ENCODE peak calls at places on chromosomes 16 and 17, in ten cellular contexts. R is fibroblast of the aortic adventitia, I is choroid plexus epithelial cell, F is fibroblast of mammary gland, Q is mucosa of descending colon, C is HCT116, K is fibroblast of villous mesenchyme, L is esophagus squamous epithelium, P is thoracic aorta, D is ovary. J is an unnamed sample.

GRCh38 chr17:20085283-20085875 is 76.2 kb downstream of the SPECC1 start:
- DNase-seq in R (peak), I (no peak), F (peak), Q (no peak), C (no peak), K (no peak), L (no peak), P (no peak), D (no peak), J (no peak)

GRCh38 chr17:40828454-40829039 is 6.1 kb upstream of the KRT10 start:
- DNase-seq in R (peak), I (peak), F (no peak), Q (no peak), C (no peak), K (no peak), L (no peak), P (no peak), D (no peak), J (no peak)

GRCh38 chr16:16006650-16007049 is 57.2 kb downstream of the ABCC1 start:
- DNase-seq in R (no peak), I (no peak), F (no peak), Q (no peak), C (no peak), K (no peak), L (no peak), P (no peak), D (no peak), J (no peak)

GRCh38 chr17:17778308-17779014 is 58.3 kb downstream of the SREBF1 start:
- DNase-seq in R (peak), I (peak), F (peak), Q (peak), C (no peak), K (peak), L (no peak), P (no peak), D (peak), J (peak)

GRCh38 chr16:85164838-85165516 is 52.7 kb upstream of the CIBAR2 start:
- DNase-seq in R (no peak), I (no peak), F (no peak), Q (no peak), C (no peak), K (no peak), L (no peak), P (no peak), D (peak), J (no peak)

GRCh38 chr17:12512712-12513355 is 152.9 kb upstream of the MYOCD start:
- DNase-seq in R (peak), I (peak), F (peak), Q (no peak), C (no peak), K (peak), L (no peak), P (no peak), D (no peak), J (no peak)

GRCh38 chr16:81321039-81321438 is 6.3 kb downstream of the GAN start:
- DNase-seq in R (no peak), I (peak), F (no peak), Q (no peak), C (no peak), K (no peak), L (no peak), P (no peak), D (no peak), J (no peak)

GRCh38 chr16:50323335-50324011 is 45.3 kb downstream of the BRD7 start:
- DNase-seq in R (peak), I (peak), F (peak), Q (peak), C (peak), K (peak), L (no peak), P (no peak), D (no peak), J (no peak)

GRCh38 chr17:74165811-74166365 is 37.6 kb upstream of the RPL38 start:
- DNase-seq in R (no peak), I (no peak), F (no peak), Q (no peak), C (no peak), K (no peak), L (no peak), P (no peak), D (no peak), J (no peak)

GRCh38 chr17:17783825-17784598 is 52.8 kb downstream of the SREBF1 start:
- DNase-seq in R (peak), I (peak), F (peak), Q (peak), C (no peak), K (peak), L (no peak), P (no peak), D (peak), J (peak)

GRCh38 chr16:88320947-88321634 is 61.7 kb upstream of the ZNF469 start:
- DNase-seq in R (no peak), I (peak), F (no peak), Q (no peak), C (peak), K (no peak), L (no peak), P (no peak), D (no peak), J (no peak)

GRCh38 chr16:87570938-87571867 is 31.1 kb upstream of the JPH3 start:
- DNase-seq in R (peak), I (peak), F (peak), Q (peak), C (peak), K (peak), L (no peak), P (peak), D (peak), J (peak)

GRCh38 chr17:39212200-39212810 is 12.2 kb downstream of the RPL19 start:
- DNase-seq in R (no peak), I (no peak), F (no peak), Q (no peak), C (no peak), K (no peak), L (no peak), P (no peak), D (no peak), J (no peak)

GRCh38 chr16:71762186-71762585 is 37.7 kb upstream of the PHLPP2 start:
- DNase-seq in R (peak), I (peak), F (peak), Q (no peak), C (no peak), K (peak), L (no peak), P (no peak), D (no peak), J (no peak)

GRCh38 chr17:69012895-69013805 is 47.6 kb downstream of the ABCA9 start:
- DNase-seq in R (peak), I (peak), F (peak), Q (no peak), C (no peak), K (peak), L (no peak), P (no peak), D (no peak), J (no peak)

GRCh38 chr17:57406131-57406980 is 150.0 kb downstream of the MSI2 start:
- DNase-seq in R (peak), I (peak), F (no peak), Q (no peak), C (no peak), K (peak), L (no peak), P (no peak), D (peak), J (peak)

GRCh38 chr17:66523378-66524174 is 221.2 kb downstream of the PRKCA start:
- DNase-seq in R (no peak), I (peak), F (peak), Q (peak), C (no peak), K (peak), L (no peak), P (no peak), D (no peak), J (no peak)

GRCh38 chr17:76532072-76532651 is 5.3 kb downstream of the CYGB start:
- DNase-seq in R (peak), I (no peak), F (peak), Q (no peak), C (no peak), K (no peak), L (no peak), P (no peak), D (no peak), J (no peak)

GRCh38 chr16:86827521-86827920 is 249.2 kb downstream of the FOXL1 start:
- DNase-seq in R (no peak), I (no peak), F (no peak), Q (no peak), C (no peak), K (no peak), L (no peak), P (no peak), D (no peak), J (no peak)

GRCh38 chr17:6569391-6570302 is 13.3 kb upstream of the PITPNM3 start:
- DNase-seq in R (no peak), I (peak), F (no peak), Q (no peak), C (no peak), K (no peak), L (no peak), P (no peak), D (no peak), J (no peak)

GRCh38 chr17:78357687-78358537 is 2.0 kb downstream of the SOCS3 start:
- DNase-seq in R (no peak), I (peak), F (no peak), Q (no peak), C (no peak), K (no peak), L (no peak), P (no peak), D (no peak), J (no peak)

GRCh38 chr17:44970136-44970737 is 2.1 kb upstream of the C1QL1 start:
- DNase-seq in R (no peak), I (peak), F (peak), Q (peak), C (no peak), K (peak), L (no peak), P (no peak), D (peak), J (peak)

GRCh38 chr17:62898239-62898864 is 67.7 kb upstream of the TANC2 start:
- DNase-seq in R (peak), I (peak), F (peak), Q (no peak), C (no peak), K (peak), L (no peak), P (no peak), D (peak), J (no peak)

GRCh38 chr16:69190046-69190588 is 3.2 kb downstream of the SNTB2 start:
- DNase-seq in R (no peak), I (no peak), F (no peak), Q (no peak), C (no peak), K (no peak), L (no peak), P (no peak), D (no peak), J (no peak)

GRCh38 chr16:51967566-51967965 is 579.4 kb downstream of the TOX3 start:
- DNase-seq in R (no peak), I (no peak), F (no peak), Q (no peak), C (no peak), K (no peak), L (no peak), P (no peak), D (no peak), J (no peak)

GRCh38 chr17:8188408-8188839 is 1.6 kb downstream of the BORCS6 start:
- DNase-seq in R (no peak), I (no peak), F (no peak), Q (peak), C (no peak), K (no peak), L (no peak), P (no peak), D (no peak), J (no peak)

GRCh38 chr17:75250009-75250471 is 11.4 kb downstream of the GGA3 start:
- DNase-seq in R (peak), I (peak), F (peak), Q (no peak), C (no peak), K (peak), L (no peak), P (no peak), D (no peak), J (no peak)
- H3K4me3 ChIP-seq in R (peak), I (peak), F (peak), Q (no peak), C (no peak), K (peak), L (no peak), P (peak), D (no peak), J (no peak)

GRCh38 chr16:73565263-73565662 is 517.3 kb upstream of the ZFHX3 start:
- DNase-seq in R (no peak), I (peak), F (no peak), Q (no peak), C (peak), K (peak), L (no peak), P (no peak), D (no peak), J (no peak)
- TF ChIP-seq CTCF in R (no peak), I (peak), F (no peak), Q (no peak), C (peak), K (peak), L (no peak), P (peak), D (no peak), J (peak)

GRCh38 chr17:35242158-35242804 is 591 bp upstream of the SLFN5 start:
- DNase-seq in R (peak), I (peak), F (peak), Q (peak), C (peak), K (no peak), L (peak), P (no peak), D (peak), J (peak)

GRCh38 chr17:35243459-35244204 is 760 bp downstream of the SLFN5 start:
- DNase-seq in R (peak), I (peak), F (peak), Q (peak), C (no peak), K (peak), L (no peak), P (peak), D (peak), J (peak)

GRCh38 chr17:35244345-35245195 is 1.7 kb downstream of the SLFN5 start:
- DNase-seq in R (peak), I (peak), F (peak), Q (peak), C (peak), K (peak), L (peak), P (peak), D (peak), J (peak)

GRCh38 chr17:35242805-35243458 is at the start of gene SLFN5:
- DNase-seq in R (peak), I (peak), F (peak), Q (peak), C (peak), K (peak), L (peak), P (peak), D (peak), J (peak)

DNA sequence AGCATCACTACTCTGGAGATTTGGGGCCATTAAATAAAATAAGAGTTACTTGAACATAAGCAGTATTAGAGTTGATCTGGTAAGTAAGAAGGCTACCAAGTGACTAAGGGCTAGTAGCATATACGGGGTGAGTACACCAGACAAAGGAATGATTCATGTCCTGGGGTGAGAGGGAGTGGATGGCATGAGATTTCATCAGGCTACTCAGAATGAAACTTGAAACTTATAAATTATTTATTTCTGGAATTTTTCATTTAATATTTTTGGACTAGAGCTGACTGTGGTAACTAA is 2.3 kb downstream of the SLFN5 start:
- DNase-seq in R (peak), I (peak), F (peak), Q (no peak), C (peak), K (peak), L (no peak), P (no peak), D (no peak), J (no peak)
- H3K4me3 ChIP-seq in R (peak), I (peak), F (no peak), Q (no peak), C (no peak), K (peak), L (no peak), P (peak), D (no peak), J (no peak)

GRCh38 chr17:42748202-42748905 is 3.5 kb upstream of the EZH1 start:
- DNase-seq in R (no peak), I (no peak), F (no peak), Q (no peak), C (no peak), K (no peak), L (no peak), P (no peak), D (peak), J (no peak)
- TF ChIP-seq CTCF in R (no peak), I (no peak), F (no peak), Q (no peak), C (no peak), K (no peak), L (no peak), P (no peak), D (no peak), J (no peak)

GRCh38 chr16:12800751-12801308 is 2.9 kb downstream of the CPPED1 start:
- DNase-seq in R (no peak), I (no peak), F (no peak), Q (no peak), C (no peak), K (no peak), L (no peak), P (no peak), D (no peak), J (no peak)

GRCh38 chr16:12802048-12802447 is 1.6 kb downstream of the CPPED1 start:
- DNase-seq in R (no peak), I (no peak), F (no peak), Q (no peak), C (no peak), K (no peak), L (no peak), P (no peak), D (peak), J (no peak)

GRCh38 chr16:12802661-12803060 is 1.0 kb downstream of the CPPED1 start:
- DNase-seq in R (no peak), I (no peak), F (no peak), Q (no peak), C (no peak), K (no peak), L (no peak), P (no peak), D (no peak), J (no peak)

GRCh38 chr16:12803203-12804093 is at the start of gene CPPED1:
- DNase-seq in R (peak), I (peak), F (peak), Q (peak), C (peak), K (peak), L (peak), P (peak), D (peak), J (peak)

GRCh38 chr16:12801511-12802042 is 2.1 kb downstream of the CPPED1 start:
- DNase-seq in R (peak), I (peak), F (peak), Q (peak), C (no peak), K (peak), L (no peak), P (no peak), D (peak), J (no peak)
- H3K4me3 ChIP-seq in R (no peak), I (peak), F (peak), Q (no peak), C (peak), K (peak), L (no peak), P (peak), D (no peak), J (no peak)

DNA sequence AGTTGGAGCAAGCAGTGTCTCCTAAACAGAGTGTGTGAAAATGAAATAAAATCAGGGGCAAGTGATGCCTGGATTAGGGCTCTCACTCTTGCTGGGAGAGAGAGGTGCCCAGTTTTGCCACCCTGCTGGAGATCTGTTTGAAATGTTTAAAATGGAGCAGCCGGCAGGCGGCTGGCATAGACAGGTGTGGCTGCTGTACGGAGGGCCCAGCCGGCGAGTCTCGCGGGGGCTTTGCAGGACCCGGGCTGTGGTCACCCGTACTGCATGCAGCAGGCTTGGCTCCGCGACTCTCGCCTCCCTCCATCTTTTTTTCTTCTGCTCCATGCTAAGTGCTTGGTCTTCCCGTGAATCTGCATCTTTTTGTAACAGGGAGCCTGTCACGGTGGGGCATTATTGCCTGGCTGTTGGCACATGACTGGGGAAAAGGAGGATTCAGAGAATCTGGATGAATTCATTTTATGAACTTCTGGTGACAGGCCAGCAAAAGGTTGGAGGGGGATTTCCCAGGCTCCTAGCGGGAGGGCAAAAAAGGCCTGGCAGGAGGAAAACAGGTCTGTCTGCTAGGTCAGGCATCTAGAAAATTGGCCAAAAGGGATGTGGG is 1.8 kb downstream of the ZNRF1 start:
- DNase-seq in R (peak), I (peak), F (no peak), Q (peak), C (no peak), K (no peak), L (no peak), P (no peak), D (no peak), J (peak)
- TF ChIP-seq CTCF in R (no peak), I (no peak), F (no peak), Q (no peak), C (no peak), K (no peak), L (no peak), P (no peak), D (no peak), J (no peak)